ENCODE peak calls at places on chromosomes 13 and 19, in seven cellular contexts. E is trophoblast cell, O is mesenchymal stem cell, A is mesendoderm, H is IMR-90, W is H9, P is H1. Q is an unnamed sample.

GRCh38 chr13:109331898-109332297 is 454.5 kb downstream of the IRS2 start:
- DNase-seq in E (peak; percentile 20), O (peak; percentile 87), A (peak; percentile 77), H (peak; percentile 89), W (no peak), P (no peak), Q (no peak)

GRCh38 chr13:33640832-33641231 is 177.1 kb upstream of the RFC3 start:
- DNase-seq in E (peak; percentile 74), O (peak; percentile 56), A (no peak), H (peak; percentile 18), W (no peak), P (no peak), Q (no peak)

GRCh38 chr13:37127706-37128241 is 22.3 kb upstream of the CSNK1A1L start:
- DNase-seq in E (no peak), O (peak; percentile 62), A (no peak), H (peak; percentile 94), W (no peak), P (no peak), Q (no peak)

GRCh38 chr19:40229484-40229883 is 3.0 kb upstream of the CCNP start:
- DNase-seq in E (peak; percentile 25), O (peak; percentile 17), A (peak; percentile 33), H (peak; percentile 59), W (no peak), P (no peak), Q (no peak)

GRCh38 chr13:37138169-37138568 is 32.7 kb upstream of the CSNK1A1L start:
- DNase-seq in E (peak; percentile 68), O (no peak), A (peak; percentile 75), H (no peak), W (peak; percentile 43), P (no peak), Q (no peak)

GRCh38 chr19:39833160-39833463 is 850 bp downstream of the DYRK1B start:
- DNase-seq in E (no peak), O (no peak), A (no peak), H (no peak), W (no peak), P (no peak), Q (no peak)

GRCh38 chr19:58479303-58479702 is 3.2 kb downstream of the ZNF446 start:
- DNase-seq in E (no peak), O (no peak), A (no peak), H (no peak), W (peak; percentile 22), P (no peak), Q (no peak)

GRCh38 chr13:60013166-60013565 is 150.6 kb downstream of the DIAPH3 start:
- DNase-seq in E (no peak), O (no peak), A (no peak), H (no peak), W (no peak), P (no peak), Q (no peak)

GRCh38 chr19:16155128-16155527 is 11.6 kb downstream of the HSH2D start:
- DNase-seq in E (no peak), O (no peak), A (no peak), H (no peak), W (no peak), P (no peak), Q (no peak)

GRCh38 chr19:16156904-16157303 is 13.4 kb downstream of the HSH2D start:
- DNase-seq in E (no peak), O (no peak), A (no peak), H (no peak), W (no peak), P (no peak), Q (no peak)

GRCh38 chr19:16160445-16160942 is 12.8 kb downstream of the CIB3 start:
- DNase-seq in E (no peak), O (no peak), A (no peak), H (no peak), W (no peak), P (no peak), Q (no peak)

GRCh38 chr19:16159655-16160054 is 13.7 kb downstream of the CIB3 start:
- DNase-seq in E (no peak), O (no peak), A (no peak), H (no peak), W (no peak), P (no peak), Q (no peak)

GRCh38 chr19:16157601-16158000 is 14.1 kb downstream of the HSH2D start:
- DNase-seq in E (no peak), O (no peak), A (no peak), H (no peak), W (no peak), P (no peak), Q (no peak)
- H3K23ac ChIP-seq in E (no peak overlapping the region), O (no peak overlapping the region), A (no peak overlapping the region), H (no peak overlapping the region), W (no peak overlapping the region), P (no peak overlapping the region), Q (no peak overlapping the region)

DNA sequence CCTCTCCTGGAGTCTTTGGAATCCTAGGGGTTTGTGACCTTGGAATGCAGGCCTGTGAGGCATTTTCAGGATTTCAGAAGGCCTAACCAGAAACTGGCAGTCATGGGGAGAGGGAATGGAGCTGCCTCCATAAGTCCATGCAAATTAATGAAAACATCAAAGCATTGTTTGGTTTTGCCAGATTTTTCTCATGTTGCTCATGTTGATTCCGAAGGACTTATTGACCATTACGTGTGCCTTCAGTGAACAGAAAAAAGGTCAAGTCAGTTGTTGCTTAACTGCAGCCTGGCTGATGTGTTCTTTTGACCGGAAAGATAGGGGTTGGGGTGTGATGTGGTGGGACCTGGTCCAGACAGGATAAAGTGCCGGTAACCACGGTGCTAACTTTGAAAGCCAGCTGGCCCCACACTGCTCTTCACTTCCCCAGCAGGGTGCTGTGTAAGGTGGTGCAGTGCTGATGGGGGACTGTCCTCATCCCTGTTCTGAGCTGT is 3.6 kb downstream of the RNF113B start:
- DNase-seq in E (peak; percentile 83), O (peak; percentile 98), A (peak; percentile 93), H (peak; percentile 99), W (no peak), P (no peak), Q (no peak)
- H3K23ac ChIP-seq in E (no peak overlapping the region), O (peak overlapping the region; percentile 5), A (peak overlapping the region; percentile 67), H (peak overlapping the region; percentile 90), W (no peak overlapping the region), P (no peak overlapping the region), Q (no peak overlapping the region)

GRCh38 chr13:94759120-94759728 is 46.9 kb upstream of the SOX21 start:
- DNase-seq in E (no peak), O (no peak), A (no peak), H (no peak), W (no peak), P (no peak), Q (no peak)
- H3K23ac ChIP-seq in E (no peak overlapping the region), O (no peak overlapping the region), A (no peak overlapping the region), H (no peak overlapping the region), W (no peak overlapping the region), P (no peak overlapping the region), Q (no peak overlapping the region)

GRCh38 chr13:28268800-28269223 is 130.5 kb downstream of the PAN3 start:
- DNase-seq in E (no peak), O (no peak), A (no peak), H (no peak), W (no peak), P (no peak), Q (no peak)
- H3K23ac ChIP-seq in E (no peak overlapping the region), O (no peak overlapping the region), A (no peak overlapping the region), H (no peak overlapping the region), W (no peak overlapping the region), P (no peak overlapping the region), Q (no peak overlapping the region)

GRCh38 chr19:48644355-48644754 is 1.6 kb downstream of the CA11 start:
- DNase-seq in E (no peak), O (no peak), A (no peak), H (no peak), W (no peak), P (no peak), Q (no peak)
- H3K23ac ChIP-seq in E (no peak overlapping the region), O (no peak overlapping the region), A (no peak overlapping the region), H (no peak overlapping the region), W (no peak overlapping the region), P (no peak overlapping the region), Q (peak overlapping the region; percentile 34)

DNA sequence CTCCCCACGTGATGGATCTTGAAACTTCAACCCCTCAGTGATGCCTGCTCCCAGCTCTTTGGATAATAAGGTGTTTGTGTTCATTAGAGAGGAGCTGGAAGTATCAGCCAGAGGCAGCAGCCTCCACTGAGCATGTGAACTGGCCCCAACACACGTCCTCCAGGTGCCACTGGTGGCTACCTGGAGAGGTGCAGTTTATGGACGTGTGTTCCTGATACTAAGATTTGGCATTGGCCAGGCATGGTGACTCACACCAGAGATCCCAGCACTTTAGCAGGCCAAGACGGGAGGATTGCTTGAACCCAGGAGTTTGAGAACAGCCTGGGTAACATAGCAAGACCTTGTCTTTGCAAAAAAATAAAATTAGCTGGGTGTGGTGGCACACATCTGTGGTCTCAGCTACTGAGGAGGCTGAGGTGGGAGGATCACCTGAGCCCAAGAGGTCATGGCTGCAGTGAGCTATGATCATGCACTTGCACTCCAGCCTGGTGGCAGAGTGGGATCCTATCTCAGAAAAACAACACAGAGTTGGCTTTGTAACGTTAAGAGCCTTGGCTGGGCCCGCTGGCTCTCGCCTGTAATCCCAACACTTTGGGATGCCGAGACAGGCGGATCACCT is 34.4 kb downstream of the SLC25A42 start:
- DNase-seq in E (peak; percentile 18), O (no peak), A (no peak), H (no peak), W (no peak), P (no peak), Q (no peak)
- H3K23ac ChIP-seq in E (no peak overlapping the region), O (no peak overlapping the region), A (no peak overlapping the region), H (no peak overlapping the region), W (no peak overlapping the region), P (no peak overlapping the region), Q (no peak overlapping the region)

Q was measured in neuronal stem cell.